ENCODE peak calls at places on chromosomes 13 and 19, in ten cellular contexts. One of them, this sample, is unnamed.

GRCh38 chr19:13985771-13986347 is 20.3 kb downstream of the RFX1 start:
- DNase-seq in coronary artery: no peak
- DNase-seq in left lung: no peak
- DNase-seq in adrenal gland: no peak
- DNase-seq in heart left ventricle: no peak
- DNase-seq in sigmoid colon: no peak
- DNase-seq in astrocyte of the spinal cord: no peak
- DNase-seq in AG04449: no peak
- DNase-seq in upper lobe of right lung: no peak
- DNase-seq in endothelial cell: no peak
- DNase-seq in this sample: no peak

GRCh38 chr13:113096745-113097305 is 8.8 kb upstream of the F7 start:
- DNase-seq in coronary artery: no peak
- DNase-seq in sigmoid colon: no peak
- DNase-seq in upper lobe of right lung: no peak
- DNase-seq in AG04449: no peak
- DNase-seq in adrenal gland: no peak
- DNase-seq in endothelial cell: no peak
- DNase-seq in left lung: no peak
- DNase-seq in astrocyte of the spinal cord: no peak
- DNase-seq in heart left ventricle: no peak
- DNase-seq in this sample: no peak

GRCh38 chr19:35937345-35938281 is 1.4 kb downstream of the LRFN3 start:
- DNase-seq in heart left ventricle: no peak
- DNase-seq in sigmoid colon: no peak
- DNase-seq in coronary artery: no peak
- DNase-seq in adrenal gland: no peak
- DNase-seq in left lung: no peak
- DNase-seq in endothelial cell: no peak
- DNase-seq in AG04449: no peak
- DNase-seq in astrocyte of the spinal cord: no peak
- DNase-seq in upper lobe of right lung: no peak
- DNase-seq in this sample: no peak

GRCh38 chr13:77980592-77980991 is 62.0 kb upstream of the EDNRB start:
- DNase-seq in astrocyte of the spinal cord: peak
- DNase-seq in sigmoid colon: no peak
- DNase-seq in upper lobe of right lung: no peak
- DNase-seq in coronary artery: no peak
- DNase-seq in AG04449: no peak
- DNase-seq in adrenal gland: no peak
- DNase-seq in heart left ventricle: no peak
- DNase-seq in endothelial cell: no peak
- DNase-seq in left lung: no peak
- DNase-seq in this sample: no peak

GRCh38 chr19:58392945-58393724 is 2.3 kb upstream of the RNF225 start:
- DNase-seq in AG04449: no peak
- DNase-seq in left lung: no peak
- DNase-seq in sigmoid colon: no peak
- DNase-seq in upper lobe of right lung: no peak
- DNase-seq in heart left ventricle: no peak
- DNase-seq in endothelial cell: no peak
- DNase-seq in adrenal gland: no peak
- DNase-seq in coronary artery: no peak
- DNase-seq in astrocyte of the spinal cord: no peak
- DNase-seq in this sample: no peak

GRCh38 chr19:4519521-4520277 is 1.4 kb upstream of the PLIN4 start:
- DNase-seq in AG04449: no peak
- DNase-seq in heart left ventricle: peak
- DNase-seq in coronary artery: no peak
- DNase-seq in sigmoid colon: peak
- DNase-seq in adrenal gland: no peak
- DNase-seq in left lung: no peak
- DNase-seq in endothelial cell: no peak
- DNase-seq in upper lobe of right lung: no peak
- DNase-seq in astrocyte of the spinal cord: no peak
- DNase-seq in this sample: no peak

GRCh38 chr19:54137913-54138776 is 583 bp downstream of the CNOT3 start:
- DNase-seq in left lung: peak
- DNase-seq in heart left ventricle: no peak
- DNase-seq in coronary artery: no peak
- DNase-seq in sigmoid colon: no peak
- DNase-seq in adrenal gland: no peak
- DNase-seq in endothelial cell: peak
- DNase-seq in AG04449: no peak
- DNase-seq in upper lobe of right lung: peak
- DNase-seq in astrocyte of the spinal cord: no peak
- DNase-seq in this sample: peak

GRCh38 chr19:39112338-39112890 is 13.2 kb upstream of the PAK4 start:
- DNase-seq in heart left ventricle: no peak
- DNase-seq in upper lobe of right lung: no peak
- DNase-seq in coronary artery: no peak
- DNase-seq in endothelial cell: no peak
- DNase-seq in AG04449: no peak
- DNase-seq in adrenal gland: peak
- DNase-seq in astrocyte of the spinal cord: no peak
- DNase-seq in left lung: no peak
- DNase-seq in sigmoid colon: no peak
- DNase-seq in this sample: no peak

DNA sequence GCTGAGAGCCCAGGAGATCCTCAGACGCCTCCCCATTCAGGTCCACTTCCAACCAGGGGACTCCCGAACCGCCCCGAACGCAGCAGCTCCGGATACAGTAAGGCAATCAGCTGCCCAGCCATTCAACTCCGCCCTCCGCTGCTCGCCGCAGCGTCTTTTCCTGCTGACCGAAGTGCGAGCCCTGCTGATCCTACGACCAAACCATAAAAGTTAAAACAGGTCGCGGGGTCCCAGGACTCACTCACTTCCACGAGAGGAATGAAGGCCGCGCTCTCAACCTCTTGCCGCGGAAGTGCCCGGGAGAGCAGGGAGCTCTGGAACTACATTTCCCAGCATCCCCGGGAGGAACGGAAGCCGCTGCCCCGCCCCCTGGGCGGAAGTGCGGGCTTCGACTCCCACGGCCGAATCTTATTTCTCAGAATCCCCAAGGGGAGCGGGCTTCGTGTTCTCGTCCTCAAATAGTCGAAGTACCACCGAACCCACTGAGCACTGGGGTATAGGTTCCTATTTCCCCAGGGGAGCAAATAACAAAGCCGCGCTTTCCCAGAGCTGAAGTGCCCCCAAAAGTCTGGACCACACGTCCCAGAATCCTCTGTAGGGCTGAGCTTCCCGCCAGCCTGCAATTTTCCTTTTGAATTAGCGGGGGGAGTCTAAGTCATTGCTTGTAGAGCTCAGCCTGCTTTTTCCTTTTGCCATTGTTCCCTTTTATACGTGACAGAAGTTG is at the start of gene ZNF45:
- DNase-seq in heart left ventricle: peak
- DNase-seq in left lung: peak
- DNase-seq in upper lobe of right lung: peak
- DNase-seq in adrenal gland: peak
- DNase-seq in endothelial cell: peak
- DNase-seq in astrocyte of the spinal cord: peak
- DNase-seq in sigmoid colon: peak
- DNase-seq in coronary artery: peak
- DNase-seq in AG04449: peak
- DNase-seq in this sample: peak
- TF ChIP-seq CTCF in heart left ventricle: no peak
- TF ChIP-seq CTCF in left lung: no peak
- TF ChIP-seq CTCF in upper lobe of right lung: no peak
- TF ChIP-seq CTCF in adrenal gland: no peak
- TF ChIP-seq CTCF in endothelial cell: no peak
- TF ChIP-seq CTCF in astrocyte of the spinal cord: no peak
- TF ChIP-seq CTCF in sigmoid colon: no peak
- TF ChIP-seq CTCF in coronary artery: no peak
- TF ChIP-seq CTCF in AG04449: no peak
- TF ChIP-seq CTCF in this sample: no peak

GRCh38 chr19:3448616-3449334 is 31.6 kb downstream of the SMIM24 start:
- DNase-seq in astrocyte of the spinal cord: no peak
- DNase-seq in coronary artery: no peak
- DNase-seq in left lung: no peak
- DNase-seq in heart left ventricle: no peak
- DNase-seq in AG04449: no peak
- DNase-seq in sigmoid colon: no peak
- DNase-seq in upper lobe of right lung: no peak
- DNase-seq in endothelial cell: no peak
- DNase-seq in adrenal gland: no peak
- DNase-seq in this sample: no peak

GRCh38 chr19:3452456-3453068 is 27.8 kb downstream of the SMIM24 start:
- DNase-seq in sigmoid colon: no peak
- DNase-seq in upper lobe of right lung: peak
- DNase-seq in adrenal gland: no peak
- DNase-seq in left lung: no peak
- DNase-seq in endothelial cell: no peak
- DNase-seq in astrocyte of the spinal cord: no peak
- DNase-seq in coronary artery: no peak
- DNase-seq in AG04449: no peak
- DNase-seq in heart left ventricle: no peak
- DNase-seq in this sample: no peak

GRCh38 chr19:3453840-3454239 is 26.5 kb downstream of the SMIM24 start:
- DNase-seq in adrenal gland: no peak
- DNase-seq in heart left ventricle: no peak
- DNase-seq in endothelial cell: no peak
- DNase-seq in upper lobe of right lung: no peak
- DNase-seq in coronary artery: no peak
- DNase-seq in astrocyte of the spinal cord: no peak
- DNase-seq in AG04449: no peak
- DNase-seq in left lung: no peak
- DNase-seq in sigmoid colon: no peak
- DNase-seq in this sample: no peak

GRCh38 chr19:3450796-3451411 is 29.4 kb downstream of the SMIM24 start:
- DNase-seq in heart left ventricle: peak
- DNase-seq in endothelial cell: no peak
- DNase-seq in coronary artery: peak
- DNase-seq in sigmoid colon: peak
- DNase-seq in AG04449: peak
- DNase-seq in left lung: peak
- DNase-seq in upper lobe of right lung: peak
- DNase-seq in adrenal gland: peak
- DNase-seq in astrocyte of the spinal cord: peak
- DNase-seq in this sample: no peak

DNA sequence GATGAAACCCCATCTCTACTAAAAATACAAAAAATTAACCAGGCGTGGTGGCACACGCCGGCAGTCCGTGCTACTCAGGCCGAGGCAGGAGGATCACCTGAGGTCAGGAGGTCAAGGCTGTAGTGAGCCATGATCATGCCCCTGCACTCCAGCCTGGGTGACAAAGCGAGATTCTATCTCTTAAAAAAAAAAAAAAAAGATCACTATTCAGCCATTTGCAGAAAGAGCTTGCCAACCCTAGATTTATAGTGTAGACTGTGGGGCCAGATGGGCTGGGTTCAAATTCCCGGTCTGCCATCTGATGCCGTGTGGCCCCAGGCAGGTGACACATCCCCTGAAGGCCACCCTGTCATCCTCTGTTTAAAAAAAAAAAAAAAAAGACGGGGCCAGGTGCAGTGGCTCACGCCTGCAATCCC is 28.9 kb downstream of the SMIM24 start:
- DNase-seq in AG04449: no peak
- DNase-seq in endothelial cell: no peak
- DNase-seq in upper lobe of right lung: no peak
- DNase-seq in sigmoid colon: no peak
- DNase-seq in coronary artery: no peak
- DNase-seq in adrenal gland: peak
- DNase-seq in left lung: no peak
- DNase-seq in heart left ventricle: no peak
- DNase-seq in astrocyte of the spinal cord: no peak
- DNase-seq in this sample: no peak
- TF ChIP-seq CTCF in AG04449: no peak
- TF ChIP-seq CTCF in endothelial cell: no peak
- TF ChIP-seq CTCF in upper lobe of right lung: no peak
- TF ChIP-seq CTCF in sigmoid colon: no peak
- TF ChIP-seq CTCF in coronary artery: no peak
- TF ChIP-seq CTCF in adrenal gland: no peak
- TF ChIP-seq CTCF in left lung: no peak
- TF ChIP-seq CTCF in heart left ventricle: no peak
- TF ChIP-seq CTCF in astrocyte of the spinal cord: no peak
- TF ChIP-seq CTCF in this sample: no peak

GRCh38 chr13:37475151-37475550 is 123.4 kb downstream of the POSTN start:
- DNase-seq in heart left ventricle: no peak
- DNase-seq in AG04449: no peak
- DNase-seq in astrocyte of the spinal cord: no peak
- DNase-seq in coronary artery: no peak
- DNase-seq in left lung: no peak
- DNase-seq in endothelial cell: no peak
- DNase-seq in upper lobe of right lung: no peak
- DNase-seq in sigmoid colon: no peak
- DNase-seq in adrenal gland: no peak
- DNase-seq in this sample: no peak

GRCh38 chr13:37476874-37477273 is 121.7 kb downstream of the POSTN start:
- DNase-seq in adrenal gland: no peak
- DNase-seq in sigmoid colon: no peak
- DNase-seq in AG04449: no peak
- DNase-seq in upper lobe of right lung: no peak
- DNase-seq in endothelial cell: no peak
- DNase-seq in coronary artery: no peak
- DNase-seq in astrocyte of the spinal cord: no peak
- DNase-seq in left lung: no peak
- DNase-seq in heart left ventricle: no peak
- DNase-seq in this sample: no peak

GRCh38 chr13:37475966-37476365 is 122.6 kb downstream of the POSTN start:
- DNase-seq in AG04449: no peak
- DNase-seq in upper lobe of right lung: no peak
- DNase-seq in astrocyte of the spinal cord: no peak
- DNase-seq in sigmoid colon: no peak
- DNase-seq in heart left ventricle: no peak
- DNase-seq in coronary artery: no peak
- DNase-seq in left lung: no peak
- DNase-seq in endothelial cell: no peak
- DNase-seq in adrenal gland: no peak
- DNase-seq in this sample: no peak

DNA sequence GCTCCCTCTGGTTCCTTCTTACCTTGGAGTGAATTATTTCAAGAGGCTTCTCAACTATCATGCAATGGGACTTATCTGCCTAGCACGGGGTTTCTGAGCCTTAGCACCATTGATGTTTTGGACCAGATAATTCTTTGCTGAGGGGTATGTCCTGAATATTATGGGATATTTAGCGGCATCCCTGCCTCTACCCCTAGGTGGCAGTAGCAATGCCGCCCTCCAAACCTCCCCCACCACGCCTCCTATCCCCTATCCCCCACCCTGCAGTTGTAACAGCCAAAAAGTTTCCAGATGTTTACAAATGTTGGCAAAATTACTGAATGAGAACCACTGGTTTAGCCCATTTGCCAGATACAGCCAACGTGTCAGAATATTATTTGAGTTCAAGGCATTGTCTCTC is 125.5 kb downstream of the POSTN start:
- DNase-seq in coronary artery: no peak
- DNase-seq in sigmoid colon: no peak
- DNase-seq in endothelial cell: no peak
- DNase-seq in left lung: no peak
- DNase-seq in AG04449: no peak
- DNase-seq in astrocyte of the spinal cord: no peak
- DNase-seq in adrenal gland: no peak
- DNase-seq in upper lobe of right lung: no peak
- DNase-seq in heart left ventricle: no peak
- DNase-seq in this sample: no peak
- TF ChIP-seq CTCF in coronary artery: no peak
- TF ChIP-seq CTCF in sigmoid colon: no peak
- TF ChIP-seq CTCF in endothelial cell: peak
- TF ChIP-seq CTCF in left lung: no peak
- TF ChIP-seq CTCF in AG04449: no peak
- TF ChIP-seq CTCF in astrocyte of the spinal cord: no peak
- TF ChIP-seq CTCF in adrenal gland: no peak
- TF ChIP-seq CTCF in upper lobe of right lung: no peak
- TF ChIP-seq CTCF in heart left ventricle: no peak
- TF ChIP-seq CTCF in this sample: no peak

GRCh38 chr19:11797491-11797890 is 832 bp upstream of the ZNF491 start:
- DNase-seq in AG04449: peak
- DNase-seq in upper lobe of right lung: peak
- DNase-seq in heart left ventricle: peak
- DNase-seq in endothelial cell: peak
- DNase-seq in sigmoid colon: peak
- DNase-seq in astrocyte of the spinal cord: peak
- DNase-seq in adrenal gland: peak
- DNase-seq in left lung: peak
- DNase-seq in coronary artery: peak
- DNase-seq in this sample: peak

GRCh38 chr19:11792942-11793341 is 5.4 kb upstream of the ZNF491 start:
- DNase-seq in sigmoid colon: no peak
- DNase-seq in adrenal gland: no peak
- DNase-seq in endothelial cell: no peak
- DNase-seq in heart left ventricle: no peak
- DNase-seq in AG04449: no peak
- DNase-seq in upper lobe of right lung: no peak
- DNase-seq in astrocyte of the spinal cord: no peak
- DNase-seq in left lung: no peak
- DNase-seq in coronary artery: no peak
- DNase-seq in this sample: no peak

GRCh38 chr19:11798391-11799296 is at the start of gene ZNF491:
- DNase-seq in heart left ventricle: peak
- DNase-seq in astrocyte of the spinal cord: peak
- DNase-seq in adrenal gland: peak
- DNase-seq in left lung: peak
- DNase-seq in sigmoid colon: peak
- DNase-seq in endothelial cell: no peak
- DNase-seq in AG04449: peak
- DNase-seq in upper lobe of right lung: peak
- DNase-seq in coronary artery: peak
- DNase-seq in this sample: peak
- TF ChIP-seq CTCF in heart left ventricle: no peak
- TF ChIP-seq CTCF in astrocyte of the spinal cord: peak
- TF ChIP-seq CTCF in adrenal gland: no peak
- TF ChIP-seq CTCF in left lung: peak
- TF ChIP-seq CTCF in sigmoid colon: no peak
- TF ChIP-seq CTCF in endothelial cell: no peak
- TF ChIP-seq CTCF in AG04449: peak
- TF ChIP-seq CTCF in upper lobe of right lung: peak
- TF ChIP-seq CTCF in coronary artery: no peak
- TF ChIP-seq CTCF in this sample: peak